ENCODE peak calls at places on chromosomes 16 and 17, in eight cellular contexts. X is fibroblast of lung, P is skeletal muscle cell, E is mesendoderm, K is GM12865, N is AG10803, L is stomach, F is neural progenitor cell. B is an unnamed sample.

GRCh38 chr16:22198547-22199293 is 7.4 kb upstream of the EEF2K start:
- DNase-seq in K (peak; percentile 59), L (no peak), F (no peak), P (no peak), X (peak; percentile 19), N (peak; percentile 42), E (no peak), B (no peak)

GRCh38 chr16:88912556-88912955 is 46.1 kb upstream of the PABPN1L start:
- DNase-seq in E (no peak), X (no peak), L (no peak), F (no peak), N (no peak), P (no peak), K (no peak), B (no peak)

GRCh38 chr17:82776454-82776853 is 24.6 kb downstream of the TBCD start:
- DNase-seq in E (no peak), F (no peak), X (no peak), P (no peak), K (no peak), L (no peak), N (no peak), B (no peak)

GRCh38 chr17:78892520-78892919 is 10.5 kb downstream of the CEP295NL start:
- DNase-seq in E (no peak), X (no peak), L (no peak), F (no peak), P (no peak), K (no peak), N (no peak), B (no peak)

GRCh38 chr17:79997004-79997673 is 38.5 kb downstream of the TBC1D16 start:
- DNase-seq in N (no peak), L (no peak), F (no peak), E (no peak), P (no peak), K (peak; percentile 65), X (no peak), B (no peak)

GRCh38 chr17:33493566-33493965 is 200.5 kb upstream of the ASIC2 start:
- DNase-seq in E (no peak), K (no peak), F (no peak), L (no peak), N (no peak), P (no peak), X (no peak), B (no peak)

GRCh38 chr17:44628234-44629188 is 27.8 kb upstream of the MEIOC start:
- DNase-seq in N (no peak), E (peak; percentile 95), F (peak; percentile 96), P (no peak), L (no peak), X (peak; percentile 44), K (peak; percentile 21), B (no peak)

GRCh38 chr17:64230551-64231408 is 32.3 kb downstream of the TEX2 start:
- DNase-seq in E (no peak), P (peak; percentile 75), X (peak; percentile 91), L (no peak), N (peak; percentile 96), K (no peak), F (no peak), B (peak; percentile 63)

GRCh38 chr17:41360291-41360995 is 9.2 kb downstream of the KRT33B start:
- DNase-seq in F (no peak), K (no peak), L (no peak), X (no peak), N (peak; percentile 43), P (no peak), E (peak; percentile 58), B (peak; percentile 75)

GRCh38 chr17:46865100-46865499 is 13.7 kb downstream of the WNT9B start:
- DNase-seq in L (no peak), N (peak; percentile 86), K (no peak), E (peak; percentile 74), F (no peak), P (peak; percentile 4), X (no peak), B (no peak)

GRCh38 chr17:77609553-77610517 is 348.7 kb upstream of the TNRC6C start:
- DNase-seq in X (peak; percentile 17), L (no peak), F (no peak), K (peak; percentile 68), N (peak; percentile 20), E (no peak), P (peak; percentile 9), B (no peak)

GRCh38 chr16:83932955-83933673 is 19.9 kb upstream of the OSGIN1 start:
- DNase-seq in X (no peak), P (peak; percentile 78), K (no peak), N (peak; percentile 11), L (no peak), F (no peak), E (no peak), B (no peak)

GRCh38 chr17:9628509-9628908 is 16.8 kb upstream of the USP43 start:
- DNase-seq in K (no peak), F (no peak), X (no peak), E (no peak), P (no peak), L (no peak), N (no peak), B (no peak)

GRCh38 chr16:69563605-69564580 is 1.9 kb upstream of the NFAT5 start:
- DNase-seq in F (peak; percentile 92), X (peak; percentile 17), E (peak; percentile 61), N (no peak), K (peak; percentile 92), L (no peak), P (no peak), B (no peak)

GRCh38 chr17:11871773-11872172 is 125.5 kb downstream of the ZNF18 start:
- DNase-seq in P (no peak), N (no peak), F (no peak), X (no peak), L (no peak), E (peak; percentile 33), K (no peak), B (no peak)

GRCh38 chr17:67818110-67819002 is 6.9 kb upstream of the BPTF start:
- DNase-seq in L (no peak), K (peak; percentile 93), P (no peak), E (no peak), F (no peak), N (no peak), X (no peak), B (no peak)

GRCh38 chr16:72903176-72903575 is 144.8 kb downstream of the ZFHX3 start:
- DNase-seq in L (no peak), E (no peak), N (no peak), F (no peak), P (no peak), K (no peak), X (no peak), B (no peak)
- H3K4me3 ChIP-seq in L (no peak overlapping the region), E (no peak overlapping the region), N (no peak overlapping the region), F (no peak overlapping the region), P (no peak overlapping the region), K (no peak overlapping the region), X (no peak overlapping the region), B (no peak overlapping the region)

GRCh38 chr16:50679676-50680555 is 1.2 kb downstream of the SNX20 start:
- DNase-seq in F (no peak), P (no peak), X (no peak), L (no peak), K (no peak), N (no peak), E (no peak), B (no peak)
- H3K4me3 ChIP-seq in F (no peak overlapping the region), P (no peak overlapping the region), X (no peak overlapping the region), L (no peak overlapping the region), K (peak overlapping the region; percentile 81), N (no peak overlapping the region), E (no peak overlapping the region), B (no peak overlapping the region)

GRCh38 chr16:54509406-54509931 is 222.9 kb upstream of the IRX3 start:
- DNase-seq in L (no peak), K (no peak), X (no peak), P (no peak), E (no peak), F (no peak), N (no peak), B (no peak)

GRCh38 chr16:54510619-54511018 is 224.0 kb upstream of the IRX3 start:
- DNase-seq in P (no peak), E (no peak), N (no peak), L (no peak), K (no peak), X (peak; percentile 12), F (no peak), B (no peak)

GRCh38 chr16:54512461-54512860 is 225.9 kb upstream of the IRX3 start:
- DNase-seq in F (no peak), X (no peak), L (no peak), E (no peak), K (no peak), P (no peak), N (no peak), B (no peak)

GRCh38 chr16:54507091-54507490 is 220.5 kb upstream of the IRX3 start:
- DNase-seq in E (no peak), F (no peak), X (no peak), N (no peak), L (no peak), K (no peak), P (no peak), B (no peak)

DNA sequence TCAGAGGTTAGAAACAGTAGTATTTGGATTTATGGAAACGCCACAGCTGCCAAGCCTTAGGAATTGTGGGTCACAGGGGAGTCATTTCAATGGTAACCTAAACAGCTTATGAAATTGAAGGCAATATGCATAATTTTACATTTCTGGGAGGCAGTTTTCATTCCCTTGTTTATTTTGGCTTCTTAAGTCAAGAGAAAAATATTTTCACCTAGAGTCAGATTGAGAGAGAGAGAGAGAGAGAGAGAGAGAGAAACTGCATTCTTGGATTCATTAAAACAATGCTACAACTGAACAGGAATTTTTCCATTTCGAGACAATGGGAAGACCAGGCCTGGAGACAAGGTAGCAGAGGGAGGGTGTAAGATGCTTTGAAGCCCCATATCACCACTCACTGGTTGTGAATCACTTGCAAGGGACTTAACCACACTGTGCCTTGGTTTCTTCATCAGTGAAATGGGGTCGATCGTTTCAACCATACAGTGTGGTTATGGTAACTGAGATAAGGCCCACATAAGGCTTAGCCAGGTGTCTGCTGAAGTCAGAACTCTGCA is 224.7 kb upstream of the IRX3 start:
- DNase-seq in P (peak; percentile 62), X (peak; percentile 82), L (no peak), N (peak; percentile 86), K (no peak), F (peak; percentile 36), E (peak; percentile 34), B (peak; percentile 76)
- H3K4me3 ChIP-seq in P (no peak overlapping the region), X (no peak overlapping the region), L (no peak overlapping the region), N (no peak overlapping the region), K (no peak overlapping the region), F (no peak overlapping the region), E (no peak overlapping the region), B (no peak overlapping the region)

DNA sequence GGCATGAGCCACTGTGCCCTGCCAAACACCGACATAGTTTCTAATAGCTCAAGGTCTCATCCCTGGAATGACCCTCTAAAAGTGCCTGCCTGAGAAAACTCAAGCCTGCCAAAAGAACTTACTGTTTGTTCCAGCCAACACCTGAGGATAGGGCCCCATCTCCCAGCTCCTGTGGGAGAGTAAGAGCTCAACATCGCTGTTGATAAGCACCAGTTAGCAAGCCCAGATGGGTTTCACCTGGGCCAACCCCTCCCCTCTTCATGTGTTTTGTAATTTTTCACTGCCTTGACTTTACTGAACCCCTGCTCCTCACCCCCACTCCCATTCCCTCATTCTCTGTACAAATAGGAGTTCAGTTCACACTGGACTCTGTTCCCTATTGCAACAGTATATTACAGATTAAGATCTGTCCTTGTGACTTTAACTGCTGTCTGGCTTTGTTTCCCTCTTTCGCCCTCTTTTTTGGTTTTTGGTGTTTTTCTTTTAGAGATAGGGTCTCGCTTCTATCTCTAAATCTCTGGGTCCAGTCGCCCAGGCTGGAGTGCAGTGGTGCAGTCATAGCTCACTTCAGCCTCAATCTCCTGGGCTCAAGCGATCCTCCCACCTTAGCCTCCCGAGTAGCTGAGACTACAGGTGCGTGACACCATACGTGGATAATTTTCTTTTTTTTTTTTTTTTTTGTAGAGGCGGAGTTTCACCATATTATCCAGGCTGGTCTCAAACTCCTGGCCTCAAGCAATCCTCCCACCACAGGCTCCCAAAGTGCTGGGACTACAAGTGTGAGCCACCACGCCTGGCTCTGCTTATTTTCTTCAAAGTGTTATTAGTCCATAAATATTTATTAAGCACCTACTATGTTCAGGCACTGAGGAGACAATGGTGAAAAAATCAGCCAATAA is 12.3 kb downstream of the NUPR1 start:
- DNase-seq in F (no peak), N (no peak), P (no peak), X (no peak), L (no peak), K (no peak), E (no peak), B (no peak)
- H3K4me3 ChIP-seq in F (no peak overlapping the region), N (no peak overlapping the region), P (no peak overlapping the region), X (no peak overlapping the region), L (no peak overlapping the region), K (no peak overlapping the region), E (no peak overlapping the region), B (no peak overlapping the region)